ENCODE peak calls at places on chromosomes 4 and X, in seven cellular contexts. One of them, this sample, is unnamed.

GRCh38 chr4:5357863-5358262 is 306.6 kb downstream of the STK32B start:
- DNase-seq in fibroblast of lung: no peak
- DNase-seq in hepatocyte: no peak
- DNase-seq in lower lobe of right lung: no peak
- DNase-seq in tibial artery: no peak
- DNase-seq in astrocyte: no peak
- DNase-seq in left ventricle myocardium inferior: no peak
- DNase-seq in this sample: no peak

GRCh38 chrX:86930419-86930818 is 587.2 kb upstream of the KLHL4 start:
- DNase-seq in lower lobe of right lung: no peak
- DNase-seq in fibroblast of lung: no peak
- DNase-seq in tibial artery: no peak
- DNase-seq in hepatocyte: no peak
- DNase-seq in astrocyte: no peak
- DNase-seq in left ventricle myocardium inferior: no peak
- DNase-seq in this sample: no peak

GRCh38 chrX:49106930-49107329 is 16.6 kb downstream of the GPKOW start:
- DNase-seq in astrocyte: peak
- DNase-seq in tibial artery: no peak
- DNase-seq in hepatocyte: peak
- DNase-seq in left ventricle myocardium inferior: peak
- DNase-seq in fibroblast of lung: peak
- DNase-seq in lower lobe of right lung: no peak
- DNase-seq in this sample: peak

GRCh38 chr4:144645102-144645469 is 870 bp upstream of the HHIP start:
- DNase-seq in tibial artery: peak
- DNase-seq in hepatocyte: peak
- DNase-seq in fibroblast of lung: peak
- DNase-seq in left ventricle myocardium inferior: no peak
- DNase-seq in lower lobe of right lung: peak
- DNase-seq in astrocyte: no peak
- DNase-seq in this sample: no peak

GRCh38 chr4:127783026-127783769 is 1.1 kb downstream of the HSPA4L start:
- DNase-seq in left ventricle myocardium inferior: peak
- DNase-seq in hepatocyte: peak
- DNase-seq in astrocyte: peak
- DNase-seq in fibroblast of lung: peak
- DNase-seq in lower lobe of right lung: peak
- DNase-seq in tibial artery: peak
- DNase-seq in this sample: peak

GRCh38 chr4:137819964-137820383 is 287.7 kb upstream of the PCDH18 start:
- DNase-seq in fibroblast of lung: peak
- DNase-seq in left ventricle myocardium inferior: no peak
- DNase-seq in tibial artery: no peak
- DNase-seq in astrocyte: peak
- DNase-seq in hepatocyte: peak
- DNase-seq in lower lobe of right lung: no peak
- DNase-seq in this sample: peak

GRCh38 chrX:554271-554670 is 76.3 kb upstream of the SHOX start:
- DNase-seq in tibial artery: no peak
- DNase-seq in hepatocyte: no peak
- DNase-seq in left ventricle myocardium inferior: no peak
- DNase-seq in fibroblast of lung: no peak
- DNase-seq in astrocyte: no peak
- DNase-seq in lower lobe of right lung: no peak
- DNase-seq in this sample: no peak

GRCh38 chr4:86918539-86919072 is 16.2 kb upstream of the AFF1 start:
- DNase-seq in tibial artery: no peak
- DNase-seq in astrocyte: peak
- DNase-seq in left ventricle myocardium inferior: no peak
- DNase-seq in hepatocyte: peak
- DNase-seq in lower lobe of right lung: no peak
- DNase-seq in fibroblast of lung: peak
- DNase-seq in this sample: no peak

GRCh38 chr4:53499791-53500190 is 91.5 kb downstream of the LNX1 start:
- DNase-seq in lower lobe of right lung: no peak
- DNase-seq in astrocyte: no peak
- DNase-seq in fibroblast of lung: no peak
- DNase-seq in left ventricle myocardium inferior: no peak
- DNase-seq in hepatocyte: no peak
- DNase-seq in tibial artery: no peak
- DNase-seq in this sample: no peak

GRCh38 chr4:121484633-121485032 is 103.8 kb upstream of the QRFPR start:
- DNase-seq in astrocyte: peak
- DNase-seq in lower lobe of right lung: peak
- DNase-seq in left ventricle myocardium inferior: no peak
- DNase-seq in tibial artery: no peak
- DNase-seq in fibroblast of lung: peak
- DNase-seq in hepatocyte: peak
- DNase-seq in this sample: peak

GRCh38 chrX:16745659-16746058 is 26.2 kb downstream of the SYAP1 start:
- DNase-seq in left ventricle myocardium inferior: no peak
- DNase-seq in tibial artery: no peak
- DNase-seq in astrocyte: no peak
- DNase-seq in hepatocyte: no peak
- DNase-seq in fibroblast of lung: no peak
- DNase-seq in lower lobe of right lung: no peak
- DNase-seq in this sample: no peak

GRCh38 chr4:25065451-25065850 is 34.7 kb upstream of the LGI2 start:
- DNase-seq in hepatocyte: no peak
- DNase-seq in astrocyte: no peak
- DNase-seq in tibial artery: no peak
- DNase-seq in fibroblast of lung: no peak
- DNase-seq in left ventricle myocardium inferior: no peak
- DNase-seq in lower lobe of right lung: no peak
- DNase-seq in this sample: no peak
- H3K4me3 ChIP-seq in hepatocyte: no peak
- H3K4me3 ChIP-seq in astrocyte: no peak
- H3K4me3 ChIP-seq in tibial artery: no peak
- H3K4me3 ChIP-seq in fibroblast of lung: no peak
- H3K4me3 ChIP-seq in left ventricle myocardium inferior: no peak
- H3K4me3 ChIP-seq in lower lobe of right lung: no peak
- H3K4me3 ChIP-seq in this sample: no peak

GRCh38 chr4:25440478-25441030 is 63.5 kb downstream of the ANAPC4 start:
- DNase-seq in left ventricle myocardium inferior: peak
- DNase-seq in fibroblast of lung: peak
- DNase-seq in hepatocyte: no peak
- DNase-seq in tibial artery: peak
- DNase-seq in astrocyte: peak
- DNase-seq in lower lobe of right lung: no peak
- DNase-seq in this sample: no peak

GRCh38 chr4:25437951-25438350 is 60.9 kb downstream of the ANAPC4 start:
- DNase-seq in lower lobe of right lung: no peak
- DNase-seq in tibial artery: peak
- DNase-seq in fibroblast of lung: no peak
- DNase-seq in hepatocyte: no peak
- DNase-seq in left ventricle myocardium inferior: no peak
- DNase-seq in astrocyte: no peak
- DNase-seq in this sample: no peak

GRCh38 chr4:25441519-25442117 is 64.6 kb downstream of the ANAPC4 start:
- DNase-seq in fibroblast of lung: peak
- DNase-seq in lower lobe of right lung: peak
- DNase-seq in left ventricle myocardium inferior: peak
- DNase-seq in hepatocyte: peak
- DNase-seq in tibial artery: peak
- DNase-seq in astrocyte: peak
- DNase-seq in this sample: peak

GRCh38 chr4:25442863-25443307 is 65.8 kb downstream of the ANAPC4 start:
- DNase-seq in astrocyte: no peak
- DNase-seq in left ventricle myocardium inferior: no peak
- DNase-seq in lower lobe of right lung: peak
- DNase-seq in hepatocyte: no peak
- DNase-seq in tibial artery: peak
- DNase-seq in fibroblast of lung: no peak
- DNase-seq in this sample: no peak

GRCh38 chr4:25439913-25440477 is 62.9 kb downstream of the ANAPC4 start:
- DNase-seq in lower lobe of right lung: no peak
- DNase-seq in fibroblast of lung: peak
- DNase-seq in left ventricle myocardium inferior: no peak
- DNase-seq in astrocyte: peak
- DNase-seq in hepatocyte: peak
- DNase-seq in tibial artery: peak
- DNase-seq in this sample: peak
- H3K27ac ChIP-seq in lower lobe of right lung: no peak
- H3K27ac ChIP-seq in fibroblast of lung: no peak
- H3K27ac ChIP-seq in left ventricle myocardium inferior: peak
- H3K27ac ChIP-seq in astrocyte: no peak
- H3K27ac ChIP-seq in hepatocyte: no peak
- H3K27ac ChIP-seq in tibial artery: no peak
- H3K27ac ChIP-seq in this sample: no peak

DNA sequence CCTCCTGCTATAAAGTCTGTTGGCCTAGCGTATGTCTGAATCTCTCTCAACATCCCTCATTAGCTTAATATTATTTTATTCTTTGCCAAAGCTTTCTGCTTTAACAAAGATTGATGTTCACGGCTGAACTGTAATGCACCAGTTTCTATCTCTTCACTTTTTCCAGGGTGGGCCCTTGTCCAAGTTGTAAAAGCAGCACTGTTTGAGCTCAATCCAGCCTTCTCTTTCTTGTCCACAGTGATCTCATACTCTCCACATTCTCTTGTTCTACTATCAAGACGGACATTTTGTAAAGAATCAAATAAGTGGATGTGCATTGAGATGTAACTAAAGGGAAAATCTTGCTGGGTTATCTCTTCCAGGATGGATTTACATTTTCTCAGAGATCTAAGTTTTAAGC is 34.4 kb upstream of the RTL3 start:
- DNase-seq in fibroblast of lung: no peak
- DNase-seq in tibial artery: no peak
- DNase-seq in hepatocyte: no peak
- DNase-seq in astrocyte: no peak
- DNase-seq in left ventricle myocardium inferior: no peak
- DNase-seq in lower lobe of right lung: no peak
- DNase-seq in this sample: no peak
- H3K4me3 ChIP-seq in fibroblast of lung: no peak
- H3K4me3 ChIP-seq in tibial artery: no peak
- H3K4me3 ChIP-seq in hepatocyte: no peak
- H3K4me3 ChIP-seq in astrocyte: no peak
- H3K4me3 ChIP-seq in left ventricle myocardium inferior: no peak
- H3K4me3 ChIP-seq in lower lobe of right lung: no peak
- H3K4me3 ChIP-seq in this sample: no peak

GRCh38 chr4:83629945-83630684 is 94.2 kb downstream of the GPAT3 start:
- DNase-seq in lower lobe of right lung: peak
- DNase-seq in astrocyte: peak
- DNase-seq in fibroblast of lung: peak
- DNase-seq in hepatocyte: peak
- DNase-seq in tibial artery: no peak
- DNase-seq in left ventricle myocardium inferior: peak
- DNase-seq in this sample: no peak

GRCh38 chr4:83631066-83631465 is 95.2 kb downstream of the GPAT3 start:
- DNase-seq in astrocyte: peak
- DNase-seq in left ventricle myocardium inferior: no peak
- DNase-seq in hepatocyte: peak
- DNase-seq in tibial artery: no peak
- DNase-seq in lower lobe of right lung: no peak
- DNase-seq in fibroblast of lung: peak
- DNase-seq in this sample: peak

GRCh38 chr4:83626245-83626843 is 90.4 kb downstream of the GPAT3 start:
- DNase-seq in tibial artery: no peak
- DNase-seq in astrocyte: no peak
- DNase-seq in left ventricle myocardium inferior: no peak
- DNase-seq in lower lobe of right lung: no peak
- DNase-seq in fibroblast of lung: no peak
- DNase-seq in hepatocyte: no peak
- DNase-seq in this sample: no peak

DNA sequence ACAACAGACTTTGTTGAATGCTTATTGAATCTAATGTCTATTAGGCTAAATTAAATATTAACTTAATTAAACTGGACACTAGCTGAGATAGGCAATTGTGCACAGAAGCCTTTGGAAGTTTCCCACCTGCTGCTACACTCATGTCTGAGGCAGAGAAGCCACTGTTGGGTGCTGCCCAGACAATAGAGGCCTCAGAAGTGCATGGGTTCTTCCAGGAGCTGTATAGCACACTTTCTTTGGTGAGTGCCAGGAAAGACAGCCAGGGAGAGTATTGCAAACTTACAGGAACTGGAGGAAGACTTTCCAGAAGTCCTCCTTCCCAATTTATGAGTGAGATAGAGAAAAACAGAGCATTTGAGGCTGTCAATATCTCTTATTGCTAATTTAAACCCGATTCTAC is 89.9 kb downstream of the GPAT3 start:
- DNase-seq in left ventricle myocardium inferior: no peak
- DNase-seq in lower lobe of right lung: no peak
- DNase-seq in tibial artery: no peak
- DNase-seq in hepatocyte: no peak
- DNase-seq in fibroblast of lung: no peak
- DNase-seq in astrocyte: no peak
- DNase-seq in this sample: no peak
- H3K27ac ChIP-seq in left ventricle myocardium inferior: peak
- H3K27ac ChIP-seq in lower lobe of right lung: no peak
- H3K27ac ChIP-seq in tibial artery: no peak
- H3K27ac ChIP-seq in hepatocyte: no peak
- H3K27ac ChIP-seq in fibroblast of lung: no peak
- H3K27ac ChIP-seq in astrocyte: no peak
- H3K27ac ChIP-seq in this sample: no peak

DNA sequence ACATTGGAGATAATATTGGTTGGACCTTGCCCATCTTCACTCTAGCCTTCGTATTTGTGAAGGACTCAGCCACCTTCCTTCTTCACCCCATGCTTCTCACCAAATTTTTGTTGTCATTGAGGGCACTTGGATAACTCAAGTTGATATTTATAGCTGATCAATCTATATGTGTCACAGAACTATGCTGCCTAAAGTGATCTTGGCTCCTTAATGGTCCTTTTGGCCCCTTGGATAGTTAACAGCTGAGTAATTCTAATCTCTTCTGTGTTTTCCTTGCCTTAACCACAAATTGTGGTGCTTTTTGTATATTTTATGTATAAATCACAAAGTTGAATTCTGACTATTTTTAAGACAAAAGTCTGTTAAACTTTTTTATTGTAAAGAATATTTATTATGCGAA is 6.6 kb downstream of the SPRY1 start:
- DNase-seq in left ventricle myocardium inferior: no peak
- DNase-seq in astrocyte: peak
- DNase-seq in hepatocyte: no peak
- DNase-seq in lower lobe of right lung: no peak
- DNase-seq in tibial artery: no peak
- DNase-seq in fibroblast of lung: peak
- DNase-seq in this sample: no peak
- H3K4me3 ChIP-seq in left ventricle myocardium inferior: peak
- H3K4me3 ChIP-seq in astrocyte: no peak
- H3K4me3 ChIP-seq in hepatocyte: no peak
- H3K4me3 ChIP-seq in lower lobe of right lung: peak
- H3K4me3 ChIP-seq in tibial artery: peak
- H3K4me3 ChIP-seq in fibroblast of lung: no peak
- H3K4me3 ChIP-seq in this sample: no peak